ENCODE peak calls at places on chromosomes 6 and 20, in six cellular contexts. One of them, this sample, is unnamed.
A peak's percentile ranks its signal among the peaks of the same experiment; 100 is the strongest.

GRCh38 chr6:170110201-170111140 is 180.4 kb downstream of the DLL1 start:
- DNase-seq in amygdala: no peak
- DNase-seq in RWPE1: no peak
- DNase-seq in esophagus squamous epithelium: no peak
- DNase-seq in cardiac muscle cell: no peak
- DNase-seq in SW 1271: no peak
- DNase-seq in this sample: no peak

GRCh38 chr6:113381957-113382356 is 475.2 kb upstream of the MARCKS start:
- DNase-seq in amygdala: no peak
- DNase-seq in RWPE1: no peak
- DNase-seq in esophagus squamous epithelium: no peak
- DNase-seq in cardiac muscle cell: peak; percentile 18
- DNase-seq in SW 1271: no peak
- DNase-seq in this sample: peak; percentile 48

GRCh38 chr20:11118802-11119380 is 445.1 kb upstream of the JAG1 start:
- DNase-seq in amygdala: no peak
- DNase-seq in RWPE1: peak; percentile 28
- DNase-seq in esophagus squamous epithelium: no peak
- DNase-seq in cardiac muscle cell: no peak
- DNase-seq in SW 1271: no peak
- DNase-seq in this sample: peak; percentile 16

GRCh38 chr6:37731888-37732287 is 34.2 kb upstream of the MDGA1 start:
- DNase-seq in amygdala: no peak
- DNase-seq in RWPE1: no peak
- DNase-seq in esophagus squamous epithelium: no peak
- DNase-seq in cardiac muscle cell: no peak
- DNase-seq in SW 1271: no peak
- DNase-seq in this sample: no peak

GRCh38 chr20:34110025-34111013 is 1.7 kb downstream of the EIF2S2 start:
- DNase-seq in amygdala: no peak
- DNase-seq in RWPE1: no peak
- DNase-seq in esophagus squamous epithelium: no peak
- DNase-seq in cardiac muscle cell: no peak
- DNase-seq in SW 1271: no peak
- DNase-seq in this sample: no peak

GRCh38 chr20:42204261-42204660 is 586.1 kb upstream of the CHD6 start:
- DNase-seq in amygdala: no peak
- DNase-seq in RWPE1: no peak
- DNase-seq in esophagus squamous epithelium: no peak
- DNase-seq in cardiac muscle cell: peak; percentile 27
- DNase-seq in SW 1271: no peak
- DNase-seq in this sample: no peak

GRCh38 chr6:43222418-43223059 is 6.7 kb downstream of the DNPH1 start:
- DNase-seq in amygdala: no peak
- DNase-seq in RWPE1: no peak
- DNase-seq in esophagus squamous epithelium: no peak
- DNase-seq in cardiac muscle cell: no peak
- DNase-seq in SW 1271: no peak
- DNase-seq in this sample: no peak

GRCh38 chr20:22795897-22796296 is 211.5 kb upstream of the FOXA2 start:
- DNase-seq in amygdala: no peak
- DNase-seq in RWPE1: peak; percentile 85
- DNase-seq in esophagus squamous epithelium: no peak
- DNase-seq in cardiac muscle cell: no peak
- DNase-seq in SW 1271: peak; percentile 63
- DNase-seq in this sample: peak; percentile 93

GRCh38 chr6:1390071-1390804 is 862 bp downstream of the FOXF2 start:
- DNase-seq in amygdala: no peak
- DNase-seq in RWPE1: no peak
- DNase-seq in esophagus squamous epithelium: no peak
- DNase-seq in cardiac muscle cell: peak; percentile 67
- DNase-seq in SW 1271: no peak
- DNase-seq in this sample: peak; percentile 60

GRCh38 chr6:119749341-119749740 is 399.8 kb upstream of the MAN1A1 start:
- DNase-seq in amygdala: no peak
- DNase-seq in RWPE1: no peak
- DNase-seq in esophagus squamous epithelium: no peak
- DNase-seq in cardiac muscle cell: no peak
- DNase-seq in SW 1271: no peak
- DNase-seq in this sample: no peak